ENCODE peak calls at places on chromosomes 11 and 22, in four cellular contexts. A, F, K and E are unnamed samples.

GRCh38 chr22:19663821-19664325 is 50.4 kb upstream of the SEPTIN5 start:
- DNase-seq in A (peak), F (peak), K (no peak), E (no peak)

GRCh38 chr11:17604201-17604912 is 57.3 kb downstream of the OTOG start:
- DNase-seq in A (no peak), F (no peak), K (no peak), E (no peak)

GRCh38 chr11:103867481-103867880 is 169.0 kb upstream of the DDI1 start:
- DNase-seq in A (no peak), F (no peak), K (no peak), E (no peak)

GRCh38 chr11:28461846-28462245 is 353.7 kb downstream of the METTL15 start:
- DNase-seq in A (no peak), F (no peak), K (no peak), E (no peak)

GRCh38 chr22:44586337-44586990 is 88.4 kb upstream of the RTL6 start:
- DNase-seq in A (peak), F (no peak), K (peak), E (no peak)

GRCh38 chr11:5690736-5691135 is 1.1 kb downstream of the TRIM22 start:
- DNase-seq in A (no peak), F (peak), K (no peak), E (no peak)

GRCh38 chr11:36356201-36356600 is 60.1 kb downstream of the PRR5L start:
- DNase-seq in A (no peak), F (no peak), K (no peak), E (no peak)

GRCh38 chr22:28171713-28172112 is 252.7 kb upstream of the PITPNB start:
- DNase-seq in A (no peak), F (no peak), K (no peak), E (no peak)